ENCODE peak calls at places on chromosomes 13 and 19, in six cellular contexts. C is CD4-positive, alpha-beta memory T cell; T is colonic mucosa; S is upper lobe of right lung; K is bronchial epithelial cell; Q is stomach. R is an unnamed sample.

GRCh38 chr13:55761986-55762385 is 1378.7 kb upstream of the PRR20A start:
- DNase-seq in C (no peak), K (no peak), S (no peak), Q (no peak), T (no peak), R (no peak)

GRCh38 chr19:54431255-54431838 is 16.1 kb downstream of the TTYH1 start:
- DNase-seq in T (no peak), Q (peak; percentile 80), C (no peak), K (peak; percentile 22), S (peak; percentile 83), R (no peak)

GRCh38 chr19:45173816-45174215 is 4.2 kb downstream of the TRAPPC6A start:
- DNase-seq in S (no peak), Q (no peak), C (no peak), T (no peak), K (no peak), R (no peak)

GRCh38 chr13:98202026-98202425 is 25.0 kb upstream of the RNF113B start:
- DNase-seq in C (no peak), T (peak; percentile 52), Q (peak; percentile 43), S (no peak), K (no peak), R (peak; percentile 37)

GRCh38 chr19:47228937-47229673 is 1.9 kb downstream of the BBC3 start:
- DNase-seq in C (peak; percentile 43), K (no peak), Q (no peak), S (peak; percentile 67), T (peak; percentile 58), R (peak; percentile 30)

GRCh38 chr13:111304041-111304544 is 16.3 kb upstream of the TEX29 start:
- DNase-seq in C (no peak), T (no peak), Q (no peak), K (no peak), S (no peak), R (no peak)

GRCh38 chr13:70544706-70545105 is 436.5 kb upstream of the KLHL1 start:
- DNase-seq in K (no peak), Q (no peak), C (no peak), T (no peak), S (no peak), R (no peak)

GRCh38 chr19:49301165-49301865 is 23.7 kb downstream of the SLC6A16 start:
- DNase-seq in K (peak; percentile 56), S (peak; percentile 91), T (peak; percentile 80), C (peak; percentile 68), Q (peak; percentile 79), R (peak; percentile 91)

GRCh38 chr19:1858412-1859081 is 4.8 kb downstream of the KLF16 start:
- DNase-seq in C (no peak), K (no peak), Q (no peak), T (no peak), S (no peak), R (no peak)

GRCh38 chr19:12065100-12065538 is 588 bp downstream of the ZNF844 start:
- DNase-seq in T (peak; percentile 32), K (no peak), Q (no peak), C (peak; percentile 19), S (no peak), R (no peak)

GRCh38 chr19:39252458-39252857 is 3.8 kb upstream of the IFNL4 start:
- DNase-seq in C (no peak), S (no peak), T (no peak), Q (no peak), K (no peak), R (no peak)

GRCh38 chr19:35710784-35711723 is 6.7 kb downstream of the ZBTB32 start:
- DNase-seq in T (no peak), Q (no peak), C (no peak), K (no peak), S (no peak), R (no peak)

GRCh38 chr13:30698023-30698422 is 37.3 kb upstream of the ALOX5AP start:
- DNase-seq in C (no peak), S (no peak), K (no peak), Q (no peak), T (no peak), R (no peak)

GRCh38 chr13:24632382-24633121 is 47.7 kb upstream of the ATP12A start:
- DNase-seq in T (no peak), K (peak; percentile 50), Q (no peak), S (no peak), C (no peak), R (no peak)

GRCh38 chr19:48780684-48781391 is 25.5 kb downstream of the FGF21 start:
- DNase-seq in Q (peak; percentile 54), S (no peak), K (peak; percentile 32), T (no peak), C (no peak), R (no peak)

GRCh38 chr19:18419195-18419698 is at the start of gene SSBP4:
- DNase-seq in T (peak; percentile 74), C (peak; percentile 82), Q (peak; percentile 76), K (no peak), S (peak; percentile 86), R (peak; percentile 98)

GRCh38 chr19:43501661-43502418 is 2.7 kb downstream of the PHLDB3 start:
- DNase-seq in S (no peak), Q (no peak), K (no peak), T (no peak), C (no peak), R (peak; percentile 95)

GRCh38 chr19:13152356-13152853 is 2.2 kb downstream of the IER2 start:
- DNase-seq in T (no peak), S (no peak), Q (no peak), K (no peak), C (no peak), R (no peak)

GRCh38 chr13:102040812-102041211 is 361.0 kb downstream of the FGF14 start:
- DNase-seq in C (no peak), T (no peak), S (no peak), Q (no peak), K (no peak), R (no peak)

GRCh38 chr13:110925023-110925608 is 10.2 kb upstream of the ANKRD10 start:
- DNase-seq in C (no peak), Q (no peak), K (no peak), T (no peak), S (no peak), R (no peak)

GRCh38 chr19:54191671-54192453 is 754 bp downstream of the TSEN34 start:
- DNase-seq in Q (no peak), S (no peak), C (no peak), K (no peak), T (no peak), R (no peak)

GRCh38 chr19:35293733-35294309 is 1.9 kb downstream of the MAG start:
- DNase-seq in K (no peak), C (no peak), Q (no peak), T (no peak), S (no peak), R (peak; percentile 73)

DNA sequence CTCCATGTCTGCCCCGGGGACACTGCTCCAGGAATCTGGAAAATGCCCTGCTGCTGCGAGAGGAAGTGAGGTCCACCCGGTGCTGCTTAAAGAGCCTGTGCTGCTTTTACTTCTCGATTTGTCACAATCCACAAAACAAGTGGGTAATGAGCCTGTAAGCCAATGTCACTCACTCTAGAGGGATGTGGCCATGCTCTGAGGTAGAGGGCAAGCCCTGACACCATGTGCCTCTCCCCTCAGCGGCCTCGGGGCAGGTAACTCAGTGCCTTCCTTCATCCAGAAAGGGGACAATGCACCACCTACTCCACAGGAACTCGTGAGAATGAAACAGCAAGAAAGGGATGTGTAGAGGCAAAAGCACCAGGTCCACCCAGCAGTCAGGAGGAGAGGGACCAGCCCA is 106.2 kb downstream of the TUBA3C start:
- DNase-seq in K (no peak), S (no peak), T (no peak), C (no peak), Q (no peak), R (no peak)
- H3K4me3 ChIP-seq in K (no peak overlapping the region), S (no peak overlapping the region), T (no peak overlapping the region), C (no peak overlapping the region), Q (no peak overlapping the region), R (no peak overlapping the region)

GRCh38 chr19:3978145-3978544 is 7.1 kb downstream of the EEF2 start:
- DNase-seq in S (no peak), Q (no peak), C (no peak), K (no peak), T (no peak), R (peak; percentile 32)

GRCh38 chr19:3975144-3975543 is 4.2 kb upstream of the DAPK3 start:
- DNase-seq in C (no peak), Q (no peak), K (no peak), S (no peak), T (no peak), R (no peak)

GRCh38 chr19:3977242-3978143 is 6.6 kb upstream of the DAPK3 start:
- DNase-seq in S (no peak), C (no peak), Q (no peak), K (no peak), T (no peak), R (peak; percentile 81)

GRCh38 chr19:3976495-3977241 is 5.8 kb upstream of the DAPK3 start:
- DNase-seq in K (no peak), C (no peak), S (no peak), T (no peak), Q (no peak), R (peak; percentile 47)

GRCh38 chr19:3975637-3976087 is 4.8 kb upstream of the DAPK3 start:
- DNase-seq in T (no peak), K (no peak), C (no peak), Q (no peak), S (no peak), R (no peak)
- H3K36me3 ChIP-seq in T (peaks cover 36% of the 10 kb centered on the region), K (peaks cover 48% of the 10 kb centered on the region), C (peaks cover 52% of the 10 kb centered on the region), Q (peaks cover 58% of the 10 kb centered on the region), S (peaks cover 57% of the 10 kb centered on the region), R (peaks cover 46% of the 10 kb centered on the region)

DNA sequence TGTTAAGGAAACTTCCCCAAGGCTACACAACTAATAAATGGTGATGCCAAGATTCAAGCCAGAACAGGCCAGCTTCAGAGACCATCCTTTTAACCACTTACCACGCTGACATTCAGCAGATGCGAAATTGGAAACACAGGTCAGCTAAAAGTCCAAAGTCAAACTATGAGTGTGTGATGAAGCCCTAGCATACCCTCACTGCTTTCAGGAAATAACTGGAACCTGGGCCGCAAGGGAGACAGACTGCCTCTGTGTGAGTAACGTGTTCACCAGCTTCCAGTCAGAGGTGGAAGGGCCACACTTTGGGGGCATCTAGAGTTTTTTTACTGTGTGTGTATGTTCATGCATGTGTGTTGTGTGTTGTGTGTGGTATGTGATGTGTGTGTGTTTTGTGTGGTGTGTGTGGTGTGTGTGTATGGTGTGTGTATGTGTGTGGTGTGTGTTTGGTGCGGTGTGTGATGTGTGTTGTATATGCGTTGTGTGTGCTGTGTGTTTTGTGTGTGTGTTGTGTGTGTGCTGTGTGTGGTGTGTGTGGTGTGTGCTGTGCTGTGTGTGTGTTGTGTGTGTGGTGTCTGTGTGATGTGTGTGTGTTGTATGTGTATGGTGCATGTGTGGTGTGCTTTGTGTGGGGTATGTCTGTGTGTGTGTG is 12.5 kb upstream of the PDX1 start:
- DNase-seq in T (no peak), S (no peak), Q (no peak), C (no peak), K (no peak), R (no peak)
- H3K27me3 ChIP-seq in T (no peaks in the 10 kb centered on the region), S (peaks cover 64% of the 10 kb centered on the region), Q (peaks cover 89% of the 10 kb centered on the region), C (no peaks in the 10 kb centered on the region), K (no peaks in the 10 kb centered on the region), R (peaks cover 1% of the 10 kb centered on the region)

DNA sequence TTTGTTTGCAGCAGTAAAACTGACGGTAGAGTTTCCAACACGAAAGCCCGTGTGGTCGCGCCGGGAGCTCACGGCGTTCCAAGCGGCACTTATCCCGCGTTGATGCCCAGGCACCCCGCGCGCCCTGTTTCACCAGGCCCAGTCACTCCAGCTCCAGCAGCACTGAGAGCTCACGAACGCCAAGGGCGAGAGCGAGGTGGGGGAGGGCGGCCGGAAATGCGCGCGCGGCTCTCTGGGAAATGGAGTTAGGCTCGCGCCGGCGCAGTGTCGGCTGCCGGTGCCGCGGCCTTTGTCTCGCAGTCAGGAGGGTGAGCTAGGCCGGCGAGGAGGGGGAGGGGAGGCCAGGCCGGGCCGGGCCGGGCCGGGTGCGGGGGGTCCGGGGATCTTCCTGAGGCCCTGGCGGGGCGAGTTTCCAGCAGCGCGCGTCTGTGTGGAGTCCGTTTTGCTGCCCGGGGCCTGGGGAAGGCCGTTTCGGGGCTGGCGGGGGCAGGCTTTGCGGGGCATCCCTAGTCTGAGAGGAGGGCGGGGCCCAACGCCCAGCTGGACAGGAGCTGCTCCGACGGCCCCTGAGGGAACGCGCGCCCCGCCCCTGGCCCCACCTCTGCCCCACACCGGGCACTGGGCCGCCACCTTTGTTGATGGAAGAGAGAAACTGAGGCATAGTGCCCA is at the start of gene ZNF135:
- DNase-seq in K (peak; percentile 51), C (peak; percentile 55), S (peak; percentile 83), Q (peak; percentile 58), T (peak; percentile 84), R (peak; percentile 99)
- H3K4me3 ChIP-seq in K (peak within 1 kb of the TSS; percentile 52), C (no peak within 1 kb of the TSS), S (peak within 1 kb of the TSS; percentile 66), Q (peak within 1 kb of the TSS; percentile 50), T (peak within 1 kb of the TSS; percentile 41), R (peak within 1 kb of the TSS; percentile 38)

R was measured in H7.